ENCODE peak calls at places on chromosomes 1 and 21, in five cellular contexts. F is adrenal gland, K is Karpas-422, N is cardiac muscle cell, Z is breast epithelium. D is an unnamed sample. For H3K9me3 and H3K4me1, the result is how much of the 10 kb centered on the place peaks cover.

GRCh38 chr1:103250441-103250861 is 142.1 kb upstream of the COL11A1 start:
- DNase-seq in F (no peak), K (no peak), N (no peak), Z (no peak), D (no peak)

GRCh38 chr1:32759997-32760623 is 57.0 kb downstream of the YARS1 start:
- DNase-seq in F (peak), K (no peak), N (peak), Z (peak), D (no peak)

GRCh38 chr1:36882536-36883285 is 151.6 kb downstream of the GRIK3 start:
- DNase-seq in F (peak), K (no peak), N (no peak), Z (peak), D (no peak)

GRCh38 chr1:202320081-202320405 is 21.7 kb downstream of the UBE2T start:
- DNase-seq in F (peak), K (no peak), N (no peak), Z (no peak), D (no peak)

GRCh38 chr1:63317007-63317813 is 5.2 kb upstream of the FOXD3 start:
- DNase-seq in F (peak), K (peak), N (peak), Z (peak), D (peak)

GRCh38 chr1:162596514-162597170 is 35.1 kb downstream of the UAP1 start:
- DNase-seq in F (no peak), K (no peak), N (no peak), Z (no peak), D (no peak)

GRCh38 chr1:235331391-235331790 is 3.0 kb downstream of the GGPS1 start:
- DNase-seq in F (no peak), K (no peak), N (no peak), Z (no peak), D (no peak)

GRCh38 chr21:26153758-26154157 is 16.8 kb downstream of the APP start:
- DNase-seq in F (no peak), K (no peak), N (no peak), Z (no peak), D (no peak)

GRCh38 chr1:158115126-158115525 is 65.6 kb upstream of the CD1D start:
- DNase-seq in F (no peak), K (peak), N (no peak), Z (no peak), D (no peak)

GRCh38 chr1:111739984-111740765 is 980 bp upstream of the INKA2 start:
- DNase-seq in F (peak), K (no peak), N (peak), Z (no peak), D (no peak)

GRCh38 chr1:94828251-94828650 is 8.1 kb downstream of the SLC44A3 start:
- DNase-seq in F (no peak), K (no peak), N (no peak), Z (no peak), D (no peak)

GRCh38 chr1:175629318-175629694 is 114.1 kb downstream of the TNR start:
- DNase-seq in F (no peak), K (no peak), N (no peak), Z (no peak), D (no peak)

GRCh38 chr1:226980565-226981385 is 40.7 kb downstream of the COQ8A start:
- DNase-seq in F (peak), K (no peak), N (no peak), Z (no peak), D (no peak)

GRCh38 chr1:62599044-62599443 is 1.7 kb downstream of the ANGPTL3 start:
- DNase-seq in F (no peak), K (no peak), N (no peak), Z (no peak), D (no peak)

GRCh38 chr21:28699591-28700259 is 293.0 kb downstream of the LTN1 start:
- DNase-seq in F (no peak), K (no peak), N (no peak), Z (no peak), D (no peak)

GRCh38 chr1:111804736-111805135 is 49.0 kb downstream of the DDX20 start:
- DNase-seq in F (no peak), K (no peak), N (no peak), Z (no peak), D (no peak)

GRCh38 chr1:85799734-85800133 is 91.5 kb upstream of the ZNHIT6 start:
- DNase-seq in F (no peak), K (no peak), N (no peak), Z (no peak), D (no peak)

GRCh38 chr1:1291023-1291528 is 10.8 kb downstream of the SCNN1D start:
- DNase-seq in F (peak), K (no peak), N (no peak), Z (no peak), D (no peak)

GRCh38 chr1:229130028-229130668 is 140.8 kb upstream of the RAB4A start:
- DNase-seq in F (no peak), K (no peak), N (no peak), Z (no peak), D (no peak)

GRCh38 chr1:15386128-15386824 is 23.4 kb upstream of the EFHD2 start:
- DNase-seq in F (no peak), K (no peak), N (no peak), Z (no peak), D (no peak)

GRCh38 chr1:204350857-204351573 is 8.7 kb downstream of the PLEKHA6 start:
- DNase-seq in F (peak), K (no peak), N (peak), Z (no peak), D (no peak)

GRCh38 chr1:111948209-111949131 is 41.0 kb downstream of the KCND3 start:
- DNase-seq in F (peak), K (no peak), N (peak), Z (peak), D (no peak)

GRCh38 chr1:25501235-25502058 is 42.0 kb upstream of the LDLRAP1 start:
- DNase-seq in F (peak), K (peak), N (peak), Z (no peak), D (no peak)

GRCh38 chr1:156499194-156499702 is 1.3 kb downstream of the MEF2D start:
- DNase-seq in F (peak), K (peak), N (no peak), Z (no peak), D (no peak)

GRCh38 chr1:15851251-15852035 is 3.9 kb downstream of the SPEN start:
- DNase-seq in F (no peak), K (no peak), N (no peak), Z (no peak), D (no peak)

GRCh38 chr1:241603626-241604337 is 36.4 kb downstream of the CHML start:
- DNase-seq in F (no peak), K (no peak), N (peak), Z (no peak), D (no peak)

GRCh38 chr1:161119379-161120061 is 1.6 kb downstream of the NIT1 start:
- DNase-seq in F (peak), K (peak), N (peak), Z (peak), D (peak)

GRCh38 chr1:8024329-8024728 is 1.8 kb downstream of the ERRFI1 start:
- DNase-seq in F (no peak), K (no peak), N (no peak), Z (no peak), D (no peak)

GRCh38 chr1:184482113-184482512 is 95.3 kb downstream of the C1orf21 start:
- DNase-seq in F (peak), K (no peak), N (peak), Z (no peak), D (no peak)

GRCh38 chr1:8317647-8318360 is at the start of gene SLC45A1:
- DNase-seq in F (peak), K (no peak), N (peak), Z (peak), D (peak)

GRCh38 chr1:209854196-209854595 is 26.4 kb downstream of the UTP25 start:
- DNase-seq in F (no peak), K (no peak), N (no peak), Z (no peak), D (no peak)

GRCh38 chr21:45562401-45562800 is 20.2 kb upstream of the SLC19A1 start:
- DNase-seq in F (peak), K (no peak), N (peak), Z (no peak), D (no peak)
- H3K4me3 ChIP-seq in F (no peak), K (no peak), N (no peak), Z (no peak), D (no peak)

GRCh38 chr1:248697907-248698306 is 4.7 kb downstream of the OR14I1 start:
- DNase-seq in F (no peak), K (no peak), N (no peak), Z (no peak), D (no peak)
- H3K9me3 ChIP-seq in F (under half), K (under half), N (under half), Z (under half), D (under half)

GRCh38 chr21:37393786-37394185 is 27.2 kb downstream of the DYRK1A start:
- DNase-seq in F (no peak), K (no peak), N (no peak), Z (no peak), D (no peak)

GRCh38 chr21:37396855-37397254 is 30.3 kb downstream of the DYRK1A start:
- DNase-seq in F (no peak), K (no peak), N (no peak), Z (no peak), D (no peak)

GRCh38 chr21:37402251-37402867 is 35.8 kb downstream of the DYRK1A start:
- DNase-seq in F (no peak), K (no peak), N (no peak), Z (no peak), D (no peak)

GRCh38 chr21:37393030-37393429 is 26.5 kb downstream of the DYRK1A start:
- DNase-seq in F (no peak), K (no peak), N (no peak), Z (no peak), D (no peak)

DNA sequence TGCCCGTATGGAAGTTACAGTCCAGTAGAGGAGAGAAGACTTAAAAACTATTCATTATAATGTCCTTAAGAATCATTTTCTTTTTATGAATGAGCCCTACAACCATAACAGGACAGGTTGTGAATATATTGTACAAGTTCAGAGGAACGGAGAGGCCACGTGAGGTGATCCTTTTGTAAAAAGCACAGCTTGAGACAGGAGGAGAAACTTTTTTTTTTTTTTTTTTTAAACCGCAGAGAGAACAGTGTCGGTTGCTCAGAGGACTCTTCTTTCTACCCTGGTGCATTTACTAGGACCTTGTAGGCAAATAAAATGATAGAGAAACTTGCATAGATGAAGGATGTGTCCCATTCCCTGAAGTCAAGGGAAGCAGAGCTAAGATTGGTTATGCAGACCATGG is 32.1 kb downstream of the DYRK1A start:
- DNase-seq in F (no peak), K (no peak), N (no peak), Z (no peak), D (peak)
- H3K4me1 ChIP-seq in F (half or more), K (under half), N (under half), Z (under half), D (half or more)

GRCh38 chr1:77888071-77888428 is 374 bp upstream of the NEXN start:
- DNase-seq in F (no peak), K (no peak), N (peak), Z (no peak), D (no peak)
- H3K4me3 ChIP-seq in F (peak), K (peak), N (peak), Z (peak), D (no peak)

GRCh38 chr1:248753715-248754280 is 1.8 kb downstream of the LYPD8 start:
- DNase-seq in F (no peak), K (no peak), N (no peak), Z (no peak), D (no peak)
- H3K9me3 ChIP-seq in F (under half), K (under half), N (under half), Z (under half), D (under half)

GRCh38 chr1:207051615-207051943 is 571 bp upstream of the YOD1 start:
- DNase-seq in F (no peak), K (no peak), N (no peak), Z (no peak), D (no peak)
- H3K4me1 ChIP-seq in F (half or more), K (under half), N (under half), Z (under half), D (under half)

DNA sequence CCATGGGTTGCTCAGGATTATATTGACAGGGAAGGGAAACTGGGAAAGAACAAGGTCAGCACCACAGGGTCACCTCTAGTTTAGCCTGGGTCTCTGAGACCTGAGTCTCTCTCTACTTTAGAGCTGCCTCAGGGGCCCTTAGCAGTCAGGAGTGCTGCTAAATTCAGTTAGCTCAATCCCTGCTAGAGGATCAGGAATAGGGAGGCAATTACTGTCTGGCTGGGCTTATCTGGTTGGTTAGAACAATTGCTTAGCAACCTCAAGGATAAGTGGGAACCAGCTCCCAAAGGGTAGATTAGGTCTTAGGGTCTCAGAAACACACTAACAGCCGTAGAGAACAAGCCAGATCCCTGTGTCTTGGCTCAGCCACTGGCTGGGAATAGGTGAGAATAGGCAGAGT is 7.8 kb downstream of the PM20D1 start:
- DNase-seq in F (no peak), K (no peak), N (no peak), Z (no peak), D (no peak)
- H3K4me3 ChIP-seq in F (no peak), K (no peak), N (no peak), Z (no peak), D (no peak)

GRCh38 chr1:152884506-152884905 is 6.4 kb downstream of the SMCP start:
- DNase-seq in F (no peak), K (no peak), N (no peak), Z (no peak), D (no peak)
- H3K9me3 ChIP-seq in F (under half), K (under half), N (under half), Z (under half), D (under half)